ENCODE peak calls at places on chromosomes 16 and 17, in nine cellular contexts. Z is EH; Q is T-helper 2 cell; S is H54; B is activated CD4-positive, alpha-beta T cell treated with anti-CD3 and anti-CD28 coated beads for 48 hours; W is AML-193; G is activated CD8-positive, alpha-beta memory T cell treated with anti-CD3 and anti-CD28 coated beads for 48 hours; H is activated naive CD4-positive, alpha-beta T cell; U is HTR-8/SVneo. I is an unnamed sample.

GRCh38 chr17:45170280-45170975 is 8.8 kb downstream of the HEXIM2 start:
- DNase-seq in Z (no peak), Q (no peak), S (no peak), B (no peak), W (no peak), G (no peak), H (no peak), U (no peak), I (no peak)

GRCh38 chr16:78443780-78444422 is 344.4 kb downstream of the WWOX start:
- DNase-seq in Z (no peak), Q (no peak), S (no peak), B (no peak), W (no peak), G (no peak), H (no peak), U (no peak), I (no peak)

GRCh38 chr16:14564881-14565687 is 65.0 kb downstream of the PARN start:
- DNase-seq in Z (peak; percentile 59), Q (no peak), S (no peak), B (no peak), W (no peak), G (no peak), H (no peak), U (no peak), I (no peak)

GRCh38 chr16:15141586-15141985 is 47.5 kb upstream of the RRN3 start:
- DNase-seq in Z (no peak), Q (no peak), S (no peak), B (no peak), W (no peak), G (no peak), H (no peak), U (no peak), I (peak; percentile 1)

GRCh38 chr17:17351901-17352781 is 49.0 kb downstream of the NT5M start:
- DNase-seq in Z (peak; percentile 75), Q (no peak), S (peak; percentile 62), B (no peak), W (no peak), G (no peak), H (no peak), U (peak; percentile 47), I (no peak)

GRCh38 chr17:78307887-78308633 is 51.8 kb downstream of the SOCS3 start:
- DNase-seq in Z (no peak), Q (no peak), S (no peak), B (no peak), W (no peak), G (no peak), H (no peak), U (no peak), I (no peak)

GRCh38 chr16:83899272-83899897 is 470 bp downstream of the MLYCD start:
- DNase-seq in Z (peak; percentile 67), Q (peak; percentile 17), S (no peak), B (peak; percentile 46), W (peak; percentile 31), G (no peak), H (no peak), U (peak; percentile 39), I (peak; percentile 77)

GRCh38 chr17:45248132-45248936 is 13.6 kb downstream of the SPATA32 start:
- DNase-seq in Z (no peak), Q (peak; percentile 64), S (no peak), B (peak; percentile 85), W (peak; percentile 24), G (peak; percentile 50), H (peak; percentile 55), U (peak; percentile 76), I (no peak)

GRCh38 chr17:82134101-82134500 is 36.1 kb upstream of the FASN start:
- DNase-seq in Z (no peak), Q (no peak), S (no peak), B (no peak), W (no peak), G (no peak), H (no peak), U (no peak), I (no peak)